ENCODE peak calls at places on chromosomes 12 and 14, in seven cellular contexts. B is NCI-H774; Q is DMS53; J is GM20000; F is iris pigment epithelial cell; K is NCI-H460; M is CD4-positive, CD25-positive, alpha-beta regulatory T cell. Z is an unnamed sample.

GRCh38 chr12:51980051-51980808 is 26.5 kb upstream of the TAMALIN start:
- DNase-seq in J (peak; percentile 81), B (peak; percentile 58), Q (peak; percentile 73), K (peak; percentile 76), M (peak; percentile 67), F (peak; percentile 60), Z (peak; percentile 88)

GRCh38 chr14:68631058-68631690 is 161.7 kb downstream of the ZFP36L1 start:
- DNase-seq in F (no peak), M (no peak), B (no peak), J (no peak), K (no peak), Q (no peak), Z (no peak)

GRCh38 chr14:23623962-23624361 is 12.2 kb upstream of the DHRS2 start:
- DNase-seq in Q (no peak), F (no peak), B (no peak), K (no peak), J (no peak), M (no peak), Z (no peak)

GRCh38 chr12:12018454-12018853 is 52.3 kb upstream of the BCL2L14 start:
- DNase-seq in Q (no peak), B (no peak), K (no peak), J (no peak), M (no peak), F (peak; percentile 47), Z (no peak)

GRCh38 chr14:67332468-67332867 is 27.1 kb downstream of the ATP6V1D start:
- DNase-seq in Q (no peak), M (no peak), B (no peak), F (peak; percentile 19), K (no peak), J (no peak), Z (no peak)

GRCh38 chr12:100955139-100955538 is 160.6 kb downstream of the ANO4 start:
- DNase-seq in K (no peak), Q (no peak), B (no peak), F (peak; percentile 82), J (no peak), M (no peak), Z (no peak)

GRCh38 chr12:114347861-114348260 is 58.1 kb downstream of the TBX5 start:
- DNase-seq in M (no peak), Q (no peak), J (no peak), F (no peak), K (no peak), B (no peak), Z (no peak)

GRCh38 chr12:76449572-76449971 is 101.4 kb upstream of the BBS10 start:
- DNase-seq in F (peak; percentile 83), B (no peak), M (no peak), K (peak; percentile 38), Q (peak; percentile 44), J (no peak), Z (no peak)

GRCh38 chr12:40137252-40137651 is 31.4 kb upstream of the SLC2A13 start:
- DNase-seq in F (peak; percentile 18), M (peak; percentile 16), B (no peak), K (no peak), Q (peak; percentile 36), J (no peak), Z (no peak)

GRCh38 chr14:30872602-30873001 is 1.8 kb upstream of the COCH start:
- DNase-seq in Q (no peak), M (no peak), B (no peak), J (no peak), F (no peak), K (no peak), Z (no peak)

GRCh38 chr14:40123816-40124215 is 691.6 kb upstream of the FBXO33 start:
- DNase-seq in M (no peak), J (no peak), B (no peak), Q (no peak), F (no peak), K (no peak), Z (no peak)

GRCh38 chr12:77328326-77328725 is 263.0 kb upstream of the E2F7 start:
- DNase-seq in Q (no peak), B (no peak), J (no peak), F (no peak), M (no peak), K (no peak), Z (no peak)

GRCh38 chr12:123531091-123531490 is 2.4 kb downstream of the RILPL1 start:
- DNase-seq in F (no peak), J (no peak), B (no peak), Q (no peak), M (no peak), K (no peak), Z (no peak)

GRCh38 chr14:69207435-69208041 is 16.2 kb downstream of the EXD2 start:
- DNase-seq in F (no peak), M (no peak), Q (no peak), K (no peak), B (no peak), J (no peak), Z (no peak)

GRCh38 chr12:110077769-110078168 is 29.4 kb upstream of the C12orf76 start:
- DNase-seq in F (peak; percentile 17), M (no peak), B (no peak), J (no peak), K (no peak), Q (no peak), Z (no peak)

GRCh38 chr14:69532561-69533335 is 41.9 kb downstream of the CCDC177 start:
- DNase-seq in K (no peak), B (no peak), M (no peak), Q (no peak), J (no peak), F (peak; percentile 8), Z (no peak)

GRCh38 chr14:37595809-37596595 is 573 bp downstream of the TTC6 start:
- DNase-seq in K (peak; percentile 92), M (peak; percentile 13), Q (peak; percentile 96), F (no peak), J (peak; percentile 61), B (peak; percentile 96), Z (peak; percentile 87)

GRCh38 chr14:70716483-70716882 is 74.8 kb downstream of the TTC9 start:
- DNase-seq in J (no peak), K (no peak), M (no peak), Q (no peak), F (no peak), B (no peak), Z (no peak)

GRCh38 chr12:27505124-27505523 is 18.9 kb upstream of the PPFIBP1 start:
- DNase-seq in B (no peak), F (peak; percentile 30), J (no peak), M (no peak), Q (no peak), K (no peak), Z (no peak)

GRCh38 chr14:103118019-103118662 is 5.1 kb upstream of the TNFAIP2 start:
- DNase-seq in Q (no peak), F (no peak), J (no peak), B (no peak), M (no peak), K (no peak), Z (no peak)

GRCh38 chr14:95523818-95524448 is 7.5 kb upstream of the SYNE3 start:
- DNase-seq in B (no peak), J (no peak), M (no peak), K (peak; percentile 85), Q (peak; percentile 60), F (peak; percentile 59), Z (peak; percentile 57)

GRCh38 chr12:98154850-98155249 is 360.5 kb upstream of the TMPO start:
- DNase-seq in K (peak; percentile 38), F (peak; percentile 9), Q (peak; percentile 85), J (no peak), M (no peak), B (peak; percentile 36), Z (peak; percentile 27)

GRCh38 chr12:6582959-6583358 is 14.9 kb upstream of the NOP2 start:
- DNase-seq in K (no peak), J (no peak), M (no peak), F (no peak), B (no peak), Q (no peak), Z (no peak)

GRCh38 chr12:90261283-90261682 is 552.6 kb upstream of the ATP2B1 start:
- DNase-seq in B (no peak), J (no peak), M (no peak), Q (no peak), F (no peak), K (no peak), Z (no peak)

GRCh38 chr12:93536766-93537515 is 35.5 kb upstream of the SOCS2 start:
- DNase-seq in B (no peak), J (peak; percentile 12), Q (no peak), F (no peak), K (no peak), M (no peak), Z (no peak)